ENCODE peak calls at places on chromosomes 3 and 15, in ten cellular contexts. G is mesothelial cell of epicardium; D is stimulated activated naive CD4-positive, alpha-beta T cell; K is H9; U is mesendoderm; L is brain microvascular endothelial cell; J is endothelial cell; X is GDM1; Q is cardiac muscle cell; H is stimulated activated CD8-positive, alpha-beta memory T cell treated with anti-CD3 and anti-CD28 coated beads, Interleukin-4, amount 100 ng/mL, for 24 hours. M is an unnamed sample.

GRCh38 chr3:119148493-119149180 is 2.7 kb downstream of the TEX55 start:
- DNase-seq in G (no peak), D (no peak), K (no peak), U (no peak), L (peak), J (no peak), X (no peak), Q (no peak), H (no peak), M (no peak)

GRCh38 chr3:30081904-30082303 is 524.5 kb upstream of the TGFBR2 start:
- DNase-seq in G (no peak), D (no peak), K (no peak), U (no peak), L (no peak), J (no peak), X (no peak), Q (no peak), H (no peak), M (peak)

GRCh38 chr3:184259878-184260570 is 1.3 kb downstream of the CAMK2N2 start:
- DNase-seq in G (peak), D (no peak), K (no peak), U (peak), L (peak), J (peak), X (no peak), Q (peak), H (no peak), M (peak)

GRCh38 chr3:155618575-155618974 is 126.3 kb downstream of the PLCH1 start:
- DNase-seq in G (no peak), D (no peak), K (no peak), U (no peak), L (no peak), J (no peak), X (no peak), Q (no peak), H (no peak), M (no peak)

GRCh38 chr3:12451481-12451880 is 32.8 kb upstream of the TSEN2 start:
- DNase-seq in G (no peak), D (no peak), K (no peak), U (no peak), L (no peak), J (no peak), X (no peak), Q (no peak), H (no peak), M (no peak)

GRCh38 chr15:70447927-70448698 is 315.2 kb downstream of the UACA start:
- DNase-seq in G (peak), D (no peak), K (no peak), U (no peak), L (no peak), J (no peak), X (peak), Q (peak), H (peak), M (no peak)

GRCh38 chr15:101054991-101055390 is 135.8 kb downstream of the LRRK1 start:
- DNase-seq in G (no peak), D (no peak), K (no peak), U (no peak), L (no peak), J (no peak), X (no peak), Q (no peak), H (no peak), M (peak)

GRCh38 chr15:45167631-45168205 is 20.0 kb downstream of the SHF start:
- DNase-seq in G (no peak), D (no peak), K (no peak), U (no peak), L (no peak), J (no peak), X (no peak), Q (no peak), H (no peak), M (no peak)

GRCh38 chr3:32249184-32249782 is 10.8 kb downstream of the CMTM8 start:
- DNase-seq in G (no peak), D (no peak), K (no peak), U (no peak), L (peak), J (no peak), X (no peak), Q (no peak), H (no peak), M (peak)

GRCh38 chr3:33645060-33645841 is 72.8 kb downstream of the CLASP2 start:
- DNase-seq in G (no peak), D (no peak), K (no peak), U (peak), L (peak), J (no peak), X (no peak), Q (peak), H (no peak), M (peak)

GRCh38 chr15:65067645-65068416 is at the start of gene RASL12:
- DNase-seq in G (no peak), D (no peak), K (peak), U (peak), L (no peak), J (no peak), X (no peak), Q (peak), H (no peak), M (no peak)

GRCh38 chr15:86591994-86592746 is 512.5 kb downstream of the AGBL1 start:
- DNase-seq in G (no peak), D (no peak), K (no peak), U (no peak), L (no peak), J (no peak), X (no peak), Q (no peak), H (no peak), M (no peak)

GRCh38 chr3:126550488-126551051 is 8.2 kb downstream of the C3orf22 start:
- DNase-seq in G (peak), D (no peak), K (peak), U (no peak), L (no peak), J (peak), X (no peak), Q (no peak), H (no peak), M (no peak)

GRCh38 chr15:90059208-90059985 is 42.9 kb downstream of the IDH2 start:
- DNase-seq in G (no peak), D (peak), K (peak), U (peak), L (no peak), J (peak), X (peak), Q (no peak), H (peak), M (peak)

GRCh38 chr3:139204756-139205155 is 139.1 kb upstream of the MRPS22 start:
- DNase-seq in G (no peak), D (no peak), K (no peak), U (no peak), L (no peak), J (no peak), X (no peak), Q (no peak), H (no peak), M (peak)

GRCh38 chr15:82135645-82136044 is 89.8 kb upstream of the MEX3B start:
- DNase-seq in G (no peak), D (no peak), K (no peak), U (no peak), L (peak), J (no peak), X (no peak), Q (no peak), H (no peak), M (no peak)

GRCh38 chr3:106688463-106688862 is 688.8 kb upstream of the CCDC54 start:
- DNase-seq in G (no peak), D (no peak), K (no peak), U (peak), L (peak), J (no peak), X (no peak), Q (no peak), H (no peak), M (peak)

GRCh38 chr3:197490659-197491058 is 65.1 kb downstream of the BDH1 start:
- DNase-seq in G (no peak), D (no peak), K (no peak), U (no peak), L (no peak), J (no peak), X (no peak), Q (no peak), H (no peak), M (no peak)

GRCh38 chr3:15755181-15755580 is 42.6 kb downstream of the ANKRD28 start:
- DNase-seq in G (no peak), D (no peak), K (no peak), U (no peak), L (no peak), J (no peak), X (no peak), Q (no peak), H (no peak), M (no peak)

GRCh38 chr15:60840306-60840702 is 361.4 kb upstream of the ICE2 start:
- DNase-seq in G (no peak), D (no peak), K (peak), U (peak), L (peak), J (peak), X (no peak), Q (no peak), H (no peak), M (no peak)

M was measured in trophoblast cell.